ENCODE peak calls at places on chromosome 17, in seven cellular contexts. S is T47D, W is HCT116, I is GM12878, K is SK-N-SH, H is K562, L is HepG2. D is an unnamed sample.

GRCh38 chr17:75691371-75692290 is 24.5 kb downstream of the SAP30BP start:
- DNase-seq in S (no peak), W (no peak), I (no peak), K (no peak), H (no peak), L (no peak), D (no peak)

GRCh38 chr17:62808576-62808970 is 459 bp upstream of the MARCHF10 start:
- DNase-seq in S (no peak), W (no peak), I (no peak), K (no peak), H (no peak), L (no peak), D (no peak)

GRCh38 chr17:34051046-34051445 is 204.0 kb upstream of the CCL2 start:
- DNase-seq in S (no peak), W (no peak), I (no peak), K (no peak), H (no peak), L (no peak), D (no peak)

GRCh38 chr17:54968954-54969400 is 412 bp downstream of the STXBP4 start:
- DNase-seq in S (peak; percentile 16), W (no peak), I (no peak), K (peak; percentile 69), H (no peak), L (peak; percentile 32), D (no peak)

GRCh38 chr17:8360751-8361150 is 15.8 kb downstream of the KRABD2 start:
- DNase-seq in S (no peak), W (no peak), I (no peak), K (no peak), H (no peak), L (no peak), D (no peak)

GRCh38 chr17:57004944-57005579 is 27.1 kb downstream of the SCPEP1 start:
- DNase-seq in S (peak; percentile 26), W (no peak), I (peak; percentile 71), K (no peak), H (peak; percentile 34), L (no peak), D (no peak)

GRCh38 chr17:34131386-34131785 is 123.7 kb upstream of the CCL2 start:
- DNase-seq in S (no peak), W (no peak), I (no peak), K (no peak), H (no peak), L (no peak), D (no peak)

GRCh38 chr17:57519199-57519598 is 225.9 kb downstream of the CCDC182 start:
- DNase-seq in S (no peak), W (no peak), I (no peak), K (no peak), H (no peak), L (no peak), D (peak; percentile 15)

GRCh38 chr17:6713130-6713917 is at the start of gene SLC13A5:
- DNase-seq in S (no peak), W (no peak), I (no peak), K (peak; percentile 32), H (peak; percentile 49), L (peak; percentile 87), D (peak; percentile 38)

GRCh38 chr17:59093702-59094231 is 12.9 kb downstream of the TRIM37 start:
- DNase-seq in S (no peak), W (no peak), I (no peak), K (no peak), H (no peak), L (peak; percentile 15), D (no peak)

GRCh38 chr17:49572226-49572625 is 3.4 kb upstream of the NXPH3 start:
- DNase-seq in S (no peak), W (no peak), I (no peak), K (no peak), H (no peak), L (no peak), D (no peak)

GRCh38 chr17:61318684-61319098 is 81.0 kb upstream of the TBX2 start:
- DNase-seq in S (no peak), W (no peak), I (no peak), K (no peak), H (no peak), L (peak; percentile 42), D (no peak)

GRCh38 chr17:19867654-19868395 is at the start of gene ULK2:
- DNase-seq in S (peak; percentile 74), W (peak; percentile 46), I (no peak), K (peak; percentile 91), H (no peak), L (no peak), D (no peak)

GRCh38 chr17:58679263-58680037 is 12.4 kb downstream of the TEX14 start:
- DNase-seq in S (peak; percentile 26), W (peak; percentile 100), I (peak; percentile 89), K (no peak), H (peak; percentile 62), L (peak; percentile 78), D (no peak)

GRCh38 chr17:49687878-49688491 is 10.1 kb upstream of the SPOP start:
- DNase-seq in S (no peak), W (no peak), I (no peak), K (no peak), H (no peak), L (peak; percentile 58), D (no peak)

GRCh38 chr17:78391843-78392242 is 13.4 kb downstream of the PGS1 start:
- DNase-seq in S (no peak), W (peak; percentile 13), I (no peak), K (no peak), H (no peak), L (no peak), D (no peak)

GRCh38 chr17:60909405-60909804 is 231.8 kb downstream of the BCAS3 start:
- DNase-seq in S (no peak), W (no peak), I (no peak), K (no peak), H (no peak), L (no peak), D (no peak)

GRCh38 chr17:9517396-9517795 is 58.2 kb downstream of the STX8 start:
- DNase-seq in S (no peak), W (no peak), I (no peak), K (no peak), H (no peak), L (no peak), D (no peak)

GRCh38 chr17:10292057-10292931 is 80.5 kb downstream of the MYH13 start:
- DNase-seq in S (no peak), W (peak; percentile 75), I (peak; percentile 20), K (no peak), H (no peak), L (no peak), D (no peak)

GRCh38 chr17:76868176-76868668 is at the start of gene MGAT5B:
- DNase-seq in S (peak; percentile 99), W (peak; percentile 56), I (no peak), K (peak; percentile 100), H (peak; percentile 93), L (peak; percentile 53), D (peak; percentile 95)

GRCh38 chr17:43871947-43872690 is 25.1 kb downstream of the CD300LG start:
- DNase-seq in S (no peak), W (no peak), I (no peak), K (no peak), H (no peak), L (no peak), D (no peak)

GRCh38 chr17:348692-349425 is 3.7 kb downstream of the RPH3AL start:
- DNase-seq in S (peak; percentile 76), W (no peak), I (no peak), K (no peak), H (no peak), L (peak; percentile 81), D (no peak)

DNA sequence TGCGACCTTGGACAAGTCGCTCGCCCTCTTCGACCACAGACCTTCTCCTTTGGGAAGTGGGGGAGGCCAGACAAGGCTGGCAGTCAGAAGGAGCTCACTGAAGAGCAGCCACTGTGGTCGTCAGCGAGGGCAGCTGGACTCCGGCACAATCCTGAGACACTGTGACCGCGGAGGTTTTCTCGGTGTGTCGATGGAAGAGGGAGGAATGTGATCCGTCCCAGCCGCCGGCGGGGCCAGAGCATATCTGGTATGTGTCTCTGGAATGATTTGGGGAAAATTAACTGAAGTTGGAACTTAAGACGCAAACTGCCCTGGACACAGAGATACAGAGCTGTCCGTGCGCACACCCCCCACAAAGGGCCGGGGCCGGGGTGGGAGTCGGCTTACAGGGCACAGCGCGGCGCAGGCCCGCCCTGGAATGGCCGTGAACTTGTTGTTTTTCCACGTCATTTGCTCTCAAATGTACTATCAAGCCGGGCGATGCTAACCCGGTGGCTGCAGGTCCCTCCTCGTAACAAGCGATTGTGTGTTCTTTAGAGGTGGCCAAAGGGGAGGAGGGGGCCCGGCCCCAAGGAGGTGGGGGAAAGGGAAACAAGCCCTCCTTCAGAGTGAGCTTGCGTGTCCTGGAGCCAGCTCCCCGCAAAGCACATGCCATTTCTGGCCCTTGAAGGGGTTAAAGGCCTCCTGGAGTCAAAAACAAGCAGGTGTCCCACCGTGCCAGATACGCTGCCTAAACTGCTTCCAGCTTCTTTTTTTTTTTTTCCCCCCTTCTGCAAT is 412 bp upstream of the WFIKKN2 start:
- DNase-seq in S (no peak), W (no peak), I (no peak), K (no peak), H (no peak), L (no peak), D (no peak)
- TF ChIP-seq JUND in S (no peak), W (no peak), I (no peak), K (no peak), H (no peak), L (no peak), D (no peak)

GRCh38 chr17:82295472-82295814 is 21.9 kb upstream of the CSNK1D start:
- DNase-seq in S (no peak), W (no peak), I (no peak), K (no peak), H (no peak), L (no peak), D (no peak)
- TF ChIP-seq JUND in S (no peak), W (no peak), I (no peak), K (no peak), H (no peak), L (no peak), D (no peak)

GRCh38 chr17:48539177-48539576 is 5.7 kb downstream of the HOXB2 start:
- DNase-seq in S (no peak), W (no peak), I (no peak), K (no peak), H (no peak), L (no peak), D (no peak)
- TF ChIP-seq JUND in S (no peak), W (no peak), I (no peak), K (no peak), H (no peak), L (no peak), D (no peak)

DNA sequence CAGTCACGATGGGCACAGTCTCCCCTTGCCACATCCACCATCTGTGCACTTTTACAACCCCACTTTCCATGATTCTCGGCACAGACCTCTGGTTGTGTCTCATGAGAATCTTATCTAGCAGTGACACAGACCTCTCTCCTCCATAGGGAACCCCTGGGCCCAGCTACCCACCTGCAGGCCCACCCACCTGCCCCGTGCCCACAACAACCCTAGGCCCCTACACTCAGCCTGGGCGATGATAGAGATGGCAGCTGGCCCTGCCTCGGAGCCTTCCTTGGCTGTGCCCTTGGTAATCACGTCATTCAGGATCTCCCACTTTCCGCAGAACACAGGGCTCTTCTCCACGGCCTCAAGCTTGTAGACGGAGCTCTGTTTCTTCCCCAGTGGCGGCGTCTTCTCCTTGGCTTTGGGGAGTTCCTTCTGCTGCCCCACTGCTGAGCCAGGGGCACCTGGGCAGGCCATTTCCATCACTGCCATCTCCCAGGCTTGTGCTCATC is 26.5 kb downstream of the MAP3K14 start:
- DNase-seq in S (no peak), W (no peak), I (no peak), K (no peak), H (no peak), L (no peak), D (no peak)
- TF ChIP-seq JUND in S (no peak), W (no peak), I (no peak), K (no peak), H (no peak), L (no peak), D (no peak)